ENCODE peak calls at places on chromosome 3, in six cellular contexts. H is HL-60, X is GM12878, C is K562, W is A549, O is HCT116. B is an unnamed sample.

GRCh38 chr3:133928136-133928893 is 32.6 kb upstream of the RAB6B start:
- DNase-seq in H (no peak), X (no peak), C (no peak), W (no peak), O (no peak), B (no peak)

GRCh38 chr3:115626006-115626409 is 2.7 kb downstream of the GAP43 start:
- DNase-seq in H (no peak), X (no peak), C (no peak), W (no peak), O (no peak), B (no peak)

GRCh38 chr3:63639821-63640220 is 12.7 kb upstream of the SNTN start:
- DNase-seq in H (no peak), X (no peak), C (no peak), W (no peak), O (no peak), B (no peak)

GRCh38 chr3:173819368-173819767 is 421.8 kb downstream of the NLGN1 start:
- DNase-seq in H (no peak), X (no peak), C (no peak), W (no peak), O (no peak), B (no peak)

GRCh38 chr3:186251948-186252619 is 110.0 kb downstream of the DGKG start:
- DNase-seq in H (no peak), X (no peak), C (no peak), W (no peak), O (no peak), B (no peak)

GRCh38 chr3:112087746-112088145 is 1.6 kb downstream of the C3orf52 start:
- DNase-seq in H (no peak), X (no peak), C (no peak), W (no peak), O (no peak), B (no peak)

GRCh38 chr3:66031102-66031698 is 7.5 kb downstream of the MAGI1 start:
- DNase-seq in H (no peak), X (no peak), C (no peak), W (no peak), O (no peak), B (no peak)

GRCh38 chr3:172106989-172107388 is 67.6 kb downstream of the FNDC3B start:
- DNase-seq in H (peak; percentile 71), X (peak; percentile 70), C (peak; percentile 24), W (no peak), O (no peak), B (no peak)

GRCh38 chr3:38036286-38036685 is 2.7 kb upstream of the DLEC1 start:
- DNase-seq in H (no peak), X (no peak), C (no peak), W (no peak), O (no peak), B (no peak)

GRCh38 chr3:149895807-149896206 is 74.9 kb downstream of the PFN2 start:
- DNase-seq in H (no peak), X (no peak), C (no peak), W (no peak), O (no peak), B (no peak)

GRCh38 chr3:149901770-149902169 is 68.9 kb downstream of the PFN2 start:
- DNase-seq in H (no peak), X (no peak), C (no peak), W (no peak), O (no peak), B (no peak)

GRCh38 chr3:149902498-149903139 is 68.1 kb downstream of the PFN2 start:
- DNase-seq in H (no peak), X (no peak), C (no peak), W (no peak), O (no peak), B (no peak)

GRCh38 chr3:149898771-149899170 is 71.9 kb downstream of the PFN2 start:
- DNase-seq in H (no peak), X (no peak), C (no peak), W (no peak), O (peak; percentile 12), B (no peak)

GRCh38 chr3:149900322-149900721 is 70.4 kb downstream of the PFN2 start:
- DNase-seq in H (no peak), X (no peak), C (no peak), W (no peak), O (no peak), B (no peak)
- TF ChIP-seq REST in H (no peak), X (no peak), C (no peak), W (no peak), O (no peak), B (no peak)

GRCh38 chr3:13826672-13827071 is 53.2 kb downstream of the WNT7A start:
- DNase-seq in H (no peak), X (no peak), C (no peak), W (no peak), O (no peak), B (no peak)

GRCh38 chr3:13827699-13828098 is 52.2 kb downstream of the WNT7A start:
- DNase-seq in H (no peak), X (no peak), C (no peak), W (no peak), O (no peak), B (no peak)

GRCh38 chr3:13825821-13826220 is 54.0 kb downstream of the WNT7A start:
- DNase-seq in H (no peak), X (no peak), C (no peak), W (no peak), O (no peak), B (no peak)

GRCh38 chr3:13828501-13828900 is 51.4 kb downstream of the WNT7A start:
- DNase-seq in H (no peak), X (no peak), C (no peak), W (no peak), O (no peak), B (no peak)

DNA sequence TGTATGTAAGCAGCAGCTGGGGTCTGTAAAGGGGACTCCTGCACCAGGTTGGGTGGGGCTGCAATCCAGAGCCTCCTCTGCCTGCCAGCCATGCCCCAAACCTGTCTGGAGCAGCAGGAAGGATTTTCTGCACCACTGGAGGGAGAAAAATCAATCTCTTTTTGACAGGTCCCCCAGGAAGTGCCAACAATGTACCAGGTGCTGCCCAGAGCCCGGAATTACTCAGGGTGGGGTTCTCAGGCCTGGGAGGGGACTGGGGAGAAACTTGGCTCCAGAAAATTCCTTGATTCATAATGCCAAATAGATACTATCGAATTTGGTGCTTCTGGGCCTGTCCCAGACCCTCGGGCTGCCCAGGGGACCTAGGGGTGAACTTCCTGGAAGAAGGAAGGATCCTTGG is 52.6 kb downstream of the WNT7A start:
- DNase-seq in H (no peak), X (no peak), C (no peak), W (no peak), O (no peak), B (no peak)
- TF ChIP-seq REST in H (no peak), X (no peak), C (no peak), W (no peak), O (no peak), B (no peak)

GRCh38 chr3:72746412-72747411 is 101.5 kb downstream of the SHQ1 start:
- DNase-seq in H (no peak), X (no peak), C (no peak), W (no peak), O (no peak), B (no peak)
- TF ChIP-seq REST in H (no peak), X (no peak), C (no peak), W (no peak), O (no peak), B (no peak)

GRCh38 chr3:11161666-11162065 is 7.4 kb downstream of the HRH1 start:
- DNase-seq in H (no peak), X (no peak), C (no peak), W (no peak), O (no peak), B (no peak)

GRCh38 chr3:11162401-11163345 is 8.4 kb downstream of the HRH1 start:
- DNase-seq in H (no peak), X (no peak), C (no peak), W (no peak), O (no peak), B (no peak)

GRCh38 chr3:11156026-11156410 is 1.7 kb downstream of the HRH1 start:
- DNase-seq in H (no peak), X (no peak), C (no peak), W (no peak), O (no peak), B (no peak)

GRCh38 chr3:11157406-11157805 is 3.1 kb downstream of the HRH1 start:
- DNase-seq in H (no peak), X (no peak), C (no peak), W (no peak), O (no peak), B (no peak)

GRCh38 chr3:11159421-11159904 is 5.2 kb downstream of the HRH1 start:
- DNase-seq in H (peak; percentile 53), X (no peak), C (no peak), W (no peak), O (no peak), B (no peak)
- TF ChIP-seq REST in H (no peak), X (no peak), C (no peak), W (no peak), O (no peak), B (no peak)

GRCh38 chr3:125058959-125059358 is 3.2 kb upstream of the HEG1 start:
- DNase-seq in H (no peak), X (no peak), C (no peak), W (no peak), O (no peak), B (no peak)

GRCh38 chr3:125055165-125055912 is 458 bp downstream of the HEG1 start:
- DNase-seq in H (no peak), X (no peak), C (peak; percentile 33), W (no peak), O (no peak), B (no peak)

GRCh38 chr3:125055913-125056705 is at the start of gene HEG1:
- DNase-seq in H (peak; percentile 21), X (no peak), C (peak; percentile 66), W (peak; percentile 51), O (no peak), B (no peak)

GRCh38 chr3:125058529-125058928 is 2.7 kb upstream of the HEG1 start:
- DNase-seq in H (no peak), X (no peak), C (no peak), W (no peak), O (no peak), B (no peak)

DNA sequence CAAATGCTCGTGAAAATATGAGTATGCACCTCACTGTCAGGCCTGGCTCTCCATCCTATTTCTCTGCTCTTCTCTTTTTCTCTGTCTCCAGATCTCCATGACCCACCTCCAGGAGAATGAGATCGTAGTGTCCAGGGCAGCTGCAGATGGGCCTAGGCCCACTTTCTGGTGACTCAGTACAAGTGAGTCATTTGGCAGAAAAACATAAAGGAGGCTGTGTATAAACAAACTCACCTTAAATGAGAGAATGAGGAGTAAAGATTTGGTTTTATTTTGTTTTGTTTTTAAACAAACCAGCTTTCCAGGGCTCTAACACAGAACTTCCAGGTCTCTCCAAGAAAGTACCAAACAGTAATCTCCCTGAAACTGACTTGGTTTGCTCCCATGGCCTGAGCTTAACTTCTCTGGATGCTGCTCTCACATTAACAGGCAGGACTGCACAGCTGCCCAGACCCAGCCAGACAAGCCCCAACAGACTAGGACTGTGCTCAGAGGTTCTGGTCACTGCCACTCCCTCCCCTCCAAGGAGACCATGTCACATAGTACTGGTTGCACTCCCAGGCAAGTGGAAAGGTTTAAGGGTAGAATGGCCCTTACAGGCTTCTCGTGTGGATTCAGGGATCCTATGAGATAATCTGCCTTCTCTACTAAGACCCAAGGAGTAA is 1.5 kb upstream of the HEG1 start:
- DNase-seq in H (no peak), X (no peak), C (no peak), W (no peak), O (no peak), B (no peak)
- TF ChIP-seq REST in H (no peak), X (no peak), C (no peak), W (no peak), O (no peak), B (no peak)

GRCh38 chr3:177820683-177821316 is 623.5 kb upstream of the TBL1XR1 start:
- DNase-seq in H (no peak), X (peak; percentile 4), C (no peak), W (no peak), O (no peak), B (no peak)
- TF ChIP-seq REST in H (no peak), X (no peak), C (no peak), W (no peak), O (no peak), B (no peak)

B was measured in Panc1.